ENCODE peak calls at places on chromosomes 2 and 18, in five cellular contexts. C is choroid plexus epithelial cell, N is foreskin keratinocyte, S is mucosa of descending colon, B is HCT116. K is an unnamed sample.

GRCh38 chr2:159204381-159204780 is 82.1 kb downstream of the WDSUB1 start:
- DNase-seq in C (no peak), N (no peak), S (no peak), B (no peak), K (no peak)

GRCh38 chr18:61891874-61892273 is 933 bp downstream of the RNF152 start:
- DNase-seq in C (no peak), N (no peak), S (no peak), B (no peak), K (no peak)

GRCh38 chr2:88658890-88659881 is 31.9 kb upstream of the EIF2AK3 start:
- DNase-seq in C (peak), N (peak), S (peak), B (no peak), K (no peak)

GRCh38 chr2:201472411-201472810 is 20.9 kb downstream of the STRADB start:
- DNase-seq in C (peak), N (no peak), S (no peak), B (no peak), K (no peak)

GRCh38 chr2:197248623-197249022 is 62.0 kb downstream of the ANKRD44 start:
- DNase-seq in C (peak), N (no peak), S (no peak), B (no peak), K (no peak)

GRCh38 chr2:229425573-229425972 is 154.5 kb upstream of the PID1 start:
- DNase-seq in C (no peak), N (peak), S (no peak), B (no peak), K (no peak)

GRCh38 chr2:226440119-226440917 is 359.3 kb downstream of the IRS1 start:
- DNase-seq in C (no peak), N (no peak), S (no peak), B (no peak), K (no peak)

GRCh38 chr2:68737717-68738116 is 3.1 kb downstream of the ARHGAP25 start:
- DNase-seq in C (peak), N (no peak), S (no peak), B (no peak), K (no peak)

GRCh38 chr2:158664987-158665386 is 130.1 kb upstream of the DAPL1 start:
- DNase-seq in C (no peak), N (no peak), S (no peak), B (no peak), K (no peak)

GRCh38 chr18:58180738-58181353 is 136.8 kb downstream of the NEDD4L start:
- DNase-seq in C (peak), N (no peak), S (no peak), B (no peak), K (peak)

GRCh38 chr2:109031481-109032228 is 42.6 kb upstream of the EDAR start:
- DNase-seq in C (peak), N (no peak), S (peak), B (no peak), K (no peak)

GRCh38 chr2:58638256-58638795 is 397.2 kb upstream of the FANCL start:
- DNase-seq in C (peak), N (no peak), S (no peak), B (no peak), K (no peak)

GRCh38 chr2:194271283-194271961 is 1385.6 kb upstream of the SLC39A10 start:
- DNase-seq in C (no peak), N (no peak), S (no peak), B (no peak), K (no peak)

GRCh38 chr2:144965172-144965571 is 445.3 kb upstream of the ZEB2 start:
- DNase-seq in C (no peak), N (no peak), S (no peak), B (no peak), K (no peak)

GRCh38 chr2:2582998-2583545 is 252.0 kb upstream of the MYT1L start:
- DNase-seq in C (no peak), N (no peak), S (no peak), B (no peak), K (no peak)

GRCh38 chr2:72037322-72037721 is 110.3 kb downstream of the CYP26B1 start:
- DNase-seq in C (no peak), N (no peak), S (no peak), B (no peak), K (no peak)

GRCh38 chr18:3528251-3528650 is 78.3 kb downstream of the TGIF1 start:
- DNase-seq in C (no peak), N (no peak), S (no peak), B (no peak), K (no peak)

GRCh38 chr18:3666526-3667254 is 216.7 kb downstream of the TGIF1 start:
- DNase-seq in C (no peak), N (no peak), S (no peak), B (no peak), K (no peak)

GRCh38 chr2:45152691-45153090 is 143.4 kb upstream of the SIX2 start:
- DNase-seq in C (no peak), N (no peak), S (no peak), B (no peak), K (no peak)

GRCh38 chr18:28793911-28794310 is 617.0 kb upstream of the CDH2 start:
- DNase-seq in C (peak), N (no peak), S (no peak), B (no peak), K (no peak)

GRCh38 chr2:196959750-196960392 is 33.4 kb upstream of the PGAP1 start:
- DNase-seq in C (peak), N (no peak), S (no peak), B (no peak), K (no peak)

GRCh38 chr2:11387100-11387390 is 42.6 kb upstream of the ROCK2 start:
- DNase-seq in C (no peak), N (no peak), S (no peak), B (no peak), K (no peak)

GRCh38 chr2:220930542-220931076 is 641.5 kb downstream of the EPHA4 start:
- DNase-seq in C (no peak), N (no peak), S (no peak), B (no peak), K (no peak)

GRCh38 chr2:189128961-189129360 is 50.6 kb downstream of the COL5A2 start:
- DNase-seq in C (peak), N (no peak), S (no peak), B (no peak), K (no peak)

GRCh38 chr2:119023534-119023933 is 81.5 kb downstream of the MARCO start:
- DNase-seq in C (no peak), N (no peak), S (no peak), B (no peak), K (no peak)

GRCh38 chr2:166060191-166060590 is 67.6 kb downstream of the SCN1A start:
- DNase-seq in C (peak), N (peak), S (no peak), B (no peak), K (no peak)

GRCh38 chr2:157192445-157193423 is 64.8 kb upstream of the GALNT5 start:
- DNase-seq in C (peak), N (no peak), S (no peak), B (no peak), K (no peak)

GRCh38 chr2:39512434-39512935 is 75.4 kb upstream of the MAP4K3 start:
- DNase-seq in C (no peak), N (no peak), S (peak), B (no peak), K (no peak)

GRCh38 chr2:37555457-37555856 is 116.0 kb downstream of the CDC42EP3 start:
- DNase-seq in C (no peak), N (no peak), S (no peak), B (no peak), K (no peak)

GRCh38 chr2:44551001-44551400 is 189.3 kb downstream of the CAMKMT start:
- DNase-seq in C (no peak), N (no peak), S (no peak), B (no peak), K (no peak)

GRCh38 chr2:85754313-85755095 is 713 bp downstream of the ATOH8 start:
- DNase-seq in C (peak), N (peak), S (peak), B (no peak), K (no peak)

GRCh38 chr2:237864940-237865622 is 5.7 kb downstream of the RAMP1 start:
- DNase-seq in C (peak), N (peak), S (no peak), B (no peak), K (no peak)

GRCh38 chr2:173232956-173233744 is 121.5 kb upstream of the CDCA7 start:
- DNase-seq in C (peak), N (no peak), S (no peak), B (no peak), K (no peak)

GRCh38 chr2:28400434-28400833 is 7.8 kb downstream of the FOSL2 start:
- DNase-seq in C (no peak), N (no peak), S (no peak), B (no peak), K (no peak)

GRCh38 chr2:150475479-150476212 is 11.8 kb downstream of the RND3 start:
- DNase-seq in C (peak), N (peak), S (no peak), B (no peak), K (no peak)

GRCh38 chr2:14358774-14359173 is 273.7 kb upstream of the LRATD1 start:
- DNase-seq in C (no peak), N (no peak), S (no peak), B (no peak), K (no peak)

GRCh38 chr18:11310476-11311086 is 161.2 kb upstream of the PIEZO2 start:
- DNase-seq in C (peak), N (no peak), S (no peak), B (peak), K (no peak)

GRCh38 chr18:7579176-7579922 is 12.2 kb downstream of the PTPRM start:
- DNase-seq in C (peak), N (no peak), S (no peak), B (no peak), K (no peak)

DNA sequence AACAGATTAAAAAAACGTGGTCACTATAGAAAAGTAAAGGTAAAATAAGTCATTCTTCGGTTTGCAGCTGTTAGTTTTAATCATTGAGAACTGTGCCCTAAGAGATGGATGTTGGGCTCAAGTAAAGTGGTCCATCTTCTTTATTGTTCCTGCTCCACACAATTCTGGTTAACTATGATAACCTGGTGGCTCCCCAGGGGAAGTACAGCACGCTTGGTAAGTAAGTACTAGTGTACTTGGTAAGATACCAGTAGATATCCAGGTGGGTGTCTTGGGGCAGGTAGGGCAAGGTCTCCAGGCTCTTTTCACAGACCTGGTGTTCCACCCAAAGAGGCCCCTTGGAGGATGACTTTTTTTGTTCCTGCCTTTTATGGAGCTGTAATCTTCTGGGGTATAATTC is 31.6 kb upstream of the DLX2 start:
- DNase-seq in C (no peak), N (no peak), S (no peak), B (no peak), K (no peak)
- TF ChIP-seq CTCF in C (no peak), N (no peak), S (no peak), B (no peak), K (no peak)

GRCh38 chr2:12416600-12416999 is 300.1 kb upstream of the TRIB2 start:
- DNase-seq in C (peak), N (no peak), S (peak), B (no peak), K (no peak)
- TF ChIP-seq CTCF in C (peak), N (peak), S (no peak), B (peak), K (no peak)

GRCh38 chr2:223781560-223781959 is 55.8 kb downstream of the AP1S3 start:
- DNase-seq in C (no peak), N (no peak), S (no peak), B (no peak), K (no peak)

GRCh38 chr2:223774193-223774592 is 63.2 kb downstream of the AP1S3 start:
- DNase-seq in C (no peak), N (no peak), S (no peak), B (no peak), K (no peak)

GRCh38 chr2:223784221-223784772 is 53.1 kb downstream of the AP1S3 start:
- DNase-seq in C (no peak), N (no peak), S (no peak), B (no peak), K (no peak)

DNA sequence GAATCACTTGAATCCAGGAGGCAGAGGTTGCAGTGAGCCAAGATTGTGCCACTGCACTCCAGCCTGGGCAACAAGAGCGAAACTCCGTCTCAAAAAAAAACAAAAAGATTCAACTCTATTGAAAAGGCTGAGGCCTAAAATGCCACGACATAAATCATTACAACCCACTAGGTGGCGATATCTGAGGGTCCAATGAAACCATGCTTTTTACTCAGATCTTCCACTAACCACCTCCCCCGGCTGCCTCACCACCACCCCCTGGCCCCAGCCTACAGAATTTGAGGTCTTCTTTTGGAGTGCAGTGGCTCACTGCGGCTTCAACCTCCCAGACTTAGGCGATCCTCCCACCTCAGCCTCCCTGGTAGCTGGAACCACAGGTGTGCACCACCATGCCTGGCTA is 57.5 kb downstream of the AP1S3 start:
- DNase-seq in C (peak), N (no peak), S (no peak), B (peak), K (no peak)
- TF ChIP-seq CTCF in C (peak), N (peak), S (no peak), B (peak), K (no peak)

GRCh38 chr2:46297546-46298271 is 502 bp downstream of the EPAS1 start:
- DNase-seq in C (no peak), N (peak), S (peak), B (no peak), K (peak)
- TF ChIP-seq CTCF in C (no peak), N (peak), S (no peak), B (no peak), K (no peak)